ENCODE peak calls at places on chromosomes 2 and 18, in six cellular contexts. F is stimulated activated CD4-positive, alpha-beta T cell treated with anti-CD3 and anti-CD28 coated beads, TNF-alpha, amount 100 ng/mL, for 1 hour; R is NCI-H1105; N is T-helper 17 cell; A is RPMI8226; C is IMR-90. Y is an unnamed sample.

GRCh38 chr2:54103454-54104314 is 11.7 kb upstream of the ACYP2 start:
- DNase-seq in F (no peak), A (peak), C (peak), N (peak), R (no peak), Y (no peak)

GRCh38 chr2:236569593-236569973 is at the start of gene ACKR3:
- DNase-seq in A (peak), F (peak), C (peak), R (no peak), N (peak), Y (peak)

GRCh38 chr2:121873870-121874269 is 118.4 kb downstream of the TSN start:
- DNase-seq in F (no peak), A (no peak), R (no peak), N (no peak), C (no peak), Y (peak)

GRCh38 chr2:215435261-215435808 is 533 bp downstream of the FN1 start:
- DNase-seq in F (no peak), R (peak), N (no peak), A (peak), C (no peak), Y (peak)

GRCh38 chr2:72007402-72007801 is 140.3 kb downstream of the CYP26B1 start:
- DNase-seq in N (no peak), R (no peak), C (no peak), A (no peak), F (no peak), Y (no peak)

GRCh38 chr2:170771049-170771937 is 1.1 kb downstream of the ERICH2 start:
- DNase-seq in C (peak), F (peak), A (peak), R (no peak), N (peak), Y (peak)

GRCh38 chr2:189866296-189866695 is 82.0 kb downstream of the PMS1 start:
- DNase-seq in R (no peak), A (no peak), F (no peak), C (peak), N (no peak), Y (no peak)

GRCh38 chr18:77077836-77078456 is 54.6 kb downstream of the MBP start:
- DNase-seq in R (no peak), A (no peak), F (no peak), C (peak), N (no peak), Y (no peak)

GRCh38 chr18:49486959-49487710 is at the start of gene C18orf32:
- DNase-seq in F (peak), R (peak), C (peak), A (peak), N (peak), Y (peak)

GRCh38 chr2:42569883-42570282 is 1.5 kb downstream of the MTA3 start:
- DNase-seq in N (no peak), F (no peak), A (no peak), R (no peak), C (no peak), Y (no peak)

GRCh38 chr18:46301571-46301970 is 197.4 kb downstream of the HAUS1 start:
- DNase-seq in C (no peak), N (no peak), A (no peak), F (no peak), R (no peak), Y (no peak)

GRCh38 chr18:32802606-32803451 is 30.0 kb upstream of the KLHL14 start:
- DNase-seq in A (no peak), C (no peak), N (no peak), R (no peak), F (no peak), Y (no peak)

GRCh38 chr2:70671059-70671685 is 96.8 kb downstream of the ADD2 start:
- DNase-seq in C (no peak), R (no peak), A (no peak), N (no peak), F (no peak), Y (no peak)

GRCh38 chr2:38578832-38579231 is 23.9 kb downstream of the HNRNPLL start:
- DNase-seq in N (no peak), R (no peak), C (no peak), F (no peak), A (no peak), Y (no peak)

GRCh38 chr2:236593956-236594355 is 24.3 kb downstream of the ACKR3 start:
- DNase-seq in F (no peak), R (no peak), A (no peak), C (no peak), N (no peak), Y (no peak)

GRCh38 chr2:31893093-31893492 is 117.7 kb downstream of the MEMO1 start:
- DNase-seq in C (no peak), R (no peak), N (no peak), A (no peak), F (no peak), Y (no peak)

GRCh38 chr2:68328901-68329300 is 9.2 kb upstream of the CNRIP1 start:
- DNase-seq in F (no peak), C (no peak), R (no peak), N (no peak), A (no peak), Y (no peak)

GRCh38 chr2:96121414-96121813 is 5.0 kb upstream of the ADRA2B start:
- DNase-seq in N (no peak), F (no peak), C (no peak), A (no peak), R (no peak), Y (no peak)

GRCh38 chr2:236576978-236577377 is 7.4 kb downstream of the ACKR3 start:
- DNase-seq in R (no peak), N (no peak), C (no peak), F (no peak), A (no peak), Y (no peak)

GRCh38 chr18:35611518-35611917 is 30.0 kb downstream of the GALNT1 start:
- DNase-seq in A (no peak), N (no peak), C (no peak), R (no peak), F (no peak), Y (no peak)

GRCh38 chr2:220147186-220147585 is 519.8 kb downstream of the SLC4A3 start:
- DNase-seq in A (no peak), N (no peak), F (no peak), C (peak), R (no peak), Y (no peak)

GRCh38 chr2:10935953-10936942 is 24.5 kb downstream of the KCNF1 start:
- DNase-seq in F (no peak), N (no peak), R (no peak), C (peak), A (peak), Y (peak)

Y was measured in NCI-H345.